ENCODE peak calls at places on chromosomes 7 and 10, in ten cellular contexts. W is MCF 10A; U is NCI-H2227 treated with DMSO at 0.1 percent for 48 hours; P is stimulated activated CD4-positive, alpha-beta T cell treated with anti-CD3 and anti-CD28 coated beads, Interleukin-1b, Interleukin-23, amount 100 ng/mL, for 4 hours; V is fibroblast of the aortic adventitia; J is AG10803; H is nephron progenitor cell; I is activated T-cell treated with anti-CD3 and anti-CD28 coated beads for 48 hours; Y is stimulated activated CD8-positive, alpha-beta memory T cell treated with anti-CD3 and anti-CD28 coated beads, Interleukin-15, amount 100 ng/mL, for 48 hours; A is left kidney. C is an unnamed sample.
A peak's percentile ranks its signal among the peaks of the same experiment; 100 is the strongest.

GRCh38 chr7:101173752-101174244 is 6.3 kb downstream of the NAT16 start:
- DNase-seq in A (no peak), P (no peak), H (peak; percentile 66), Y (peak; percentile 44), U (no peak), J (no peak), W (peak; percentile 68), V (no peak), I (peak; percentile 71), C (peak; percentile 90)

GRCh38 chr7:150898475-150899011 is 46.2 kb downstream of the AOC1 start:
- DNase-seq in J (peak; percentile 57), Y (peak; percentile 60), H (peak; percentile 88), A (peak; percentile 85), W (peak; percentile 61), I (peak; percentile 71), U (peak; percentile 67), P (peak; percentile 81), V (peak; percentile 67), C (peak; percentile 89)

GRCh38 chr7:157318015-157318706 is 18.6 kb upstream of the DNAJB6 start:
- DNase-seq in W (peak; percentile 54), A (no peak), I (no peak), J (peak; percentile 29), U (no peak), V (peak; percentile 6), Y (no peak), P (no peak), H (no peak), C (no peak)

GRCh38 chr10:128322106-128322505 is 195.9 kb upstream of the MKI67 start:
- DNase-seq in A (no peak), J (no peak), H (no peak), I (no peak), Y (no peak), W (no peak), U (no peak), P (no peak), V (no peak), C (no peak)

GRCh38 chr10:17588420-17588819 is 28.8 kb downstream of the HACD1 start:
- DNase-seq in I (no peak), W (no peak), A (no peak), P (no peak), J (no peak), H (no peak), Y (no peak), U (no peak), V (no peak), C (no peak)

GRCh38 chr7:145691377-145691914 is 425.2 kb upstream of the CNTNAP2 start:
- DNase-seq in P (no peak), W (no peak), Y (no peak), J (no peak), I (no peak), U (no peak), A (no peak), H (no peak), V (no peak), C (no peak)

GRCh38 chr10:97263971-97264370 is 28.5 kb downstream of the ARHGAP19 start:
- DNase-seq in U (no peak), P (no peak), Y (no peak), J (no peak), H (no peak), I (no peak), W (no peak), A (no peak), V (no peak), C (no peak)

GRCh38 chr7:64888901-64889685 is 14.0 kb upstream of the ZNF273 start:
- DNase-seq in U (no peak), A (peak; percentile 56), J (no peak), I (no peak), H (peak; percentile 46), Y (no peak), P (no peak), W (no peak), V (peak; percentile 4), C (no peak)

GRCh38 chr10:97321032-97321806 is 2.1 kb downstream of the FRAT1 start:
- DNase-seq in V (no peak), P (no peak), J (no peak), W (no peak), I (peak; percentile 4), A (peak; percentile 85), H (peak; percentile 45), Y (no peak), U (peak; percentile 36), C (peak; percentile 64)

GRCh38 chr7:39967420-39968161 is 17.5 kb downstream of the CDK13 start:
- DNase-seq in H (no peak), J (no peak), U (no peak), I (no peak), V (no peak), A (no peak), Y (no peak), W (no peak), P (no peak), C (no peak)

GRCh38 chr7:134941185-134941900 is 45.0 kb upstream of the AGBL3 start:
- DNase-seq in V (peak; percentile 91), H (no peak), Y (no peak), W (peak; percentile 26), P (no peak), A (peak; percentile 16), I (no peak), U (no peak), J (peak; percentile 95), C (no peak)

GRCh38 chr7:73668103-73668937 is 689 bp downstream of the VPS37D start:
- DNase-seq in P (no peak), Y (no peak), J (peak; percentile 9), A (peak; percentile 74), W (no peak), U (peak; percentile 32), V (no peak), H (no peak), I (no peak), C (no peak)

GRCh38 chr7:55387062-55387965 is 22.2 kb downstream of the LANCL2 start:
- DNase-seq in H (no peak), P (no peak), V (peak; percentile 15), W (peak; percentile 44), U (no peak), I (no peak), Y (no peak), A (peak; percentile 42), J (no peak), C (no peak)

GRCh38 chr7:24812313-24812945 is 55.2 kb upstream of the GSDME start:
- DNase-seq in A (peak; percentile 79), P (peak; percentile 20), V (peak; percentile 62), W (peak; percentile 60), Y (no peak), U (no peak), J (peak; percentile 32), I (no peak), H (peak; percentile 67), C (peak; percentile 51)

GRCh38 chr10:58178811-58179210 is 88.9 kb downstream of the IPMK start:
- DNase-seq in Y (no peak), U (no peak), I (no peak), J (peak; percentile 15), P (no peak), H (no peak), V (peak; percentile 75), A (no peak), W (peak; percentile 34), C (no peak)

GRCh38 chr10:88946965-88947590 is 5.5 kb downstream of the ACTA2 start:
- DNase-seq in P (no peak), U (no peak), V (no peak), J (no peak), H (no peak), W (no peak), I (no peak), Y (no peak), A (no peak), C (no peak)

GRCh38 chr7:26159243-26159642 is 7.2 kb downstream of the NFE2L3 start:
- DNase-seq in W (no peak), Y (no peak), U (no peak), H (no peak), I (no peak), V (no peak), A (peak; percentile 50), P (no peak), J (peak; percentile 20), C (no peak)

GRCh38 chr7:3673524-3673923 is 372.5 kb downstream of the SDK1 start:
- DNase-seq in H (peak; percentile 42), V (peak; percentile 1), U (no peak), I (peak; percentile 30), J (no peak), A (peak; percentile 56), P (peak; percentile 54), Y (peak; percentile 21), W (peak; percentile 60), C (peak; percentile 66)

GRCh38 chr10:93844979-93845626 is 48.7 kb upstream of the SLC35G1 start:
- DNase-seq in H (no peak), A (no peak), W (no peak), V (no peak), J (no peak), P (no peak), I (no peak), Y (no peak), U (no peak), C (no peak)

GRCh38 chr7:54349259-54349658 is 192.9 kb upstream of the VSTM2A start:
- DNase-seq in V (peak; percentile 76), Y (no peak), P (no peak), A (no peak), I (no peak), U (no peak), J (no peak), H (no peak), W (peak; percentile 83), C (no peak)